ENCODE peak calls at places on chromosomes 2 and 18, in seven cellular contexts. G is amygdala, P is A172, E is anterior cingulate cortex, O is NCI-H460, F is A549, T is GM06990. W is an unnamed sample.

GRCh38 chr2:36952748-36953197 is 13.6 kb downstream of the STRN start:
- DNase-seq in G (no peak), P (no peak), E (no peak), O (no peak), F (no peak), T (no peak), W (no peak)

GRCh38 chr18:77099501-77100370 is 32.8 kb downstream of the MBP start:
- DNase-seq in G (no peak), P (no peak), E (no peak), O (no peak), F (no peak), T (peak), W (no peak)

GRCh38 chr2:37523861-37524362 is 147.5 kb downstream of the CDC42EP3 start:
- DNase-seq in G (no peak), P (peak), E (no peak), O (no peak), F (no peak), T (no peak), W (no peak)

GRCh38 chr2:54213082-54213481 is 42.9 kb downstream of the TSPYL6 start:
- DNase-seq in G (no peak), P (no peak), E (no peak), O (no peak), F (no peak), T (no peak), W (no peak)

GRCh38 chr2:102100371-102101096 is 42.0 kb upstream of the IL1R1 start:
- DNase-seq in G (no peak), P (peak), E (no peak), O (no peak), F (peak), T (no peak), W (no peak)

GRCh38 chr2:205427112-205427511 is 255.2 kb upstream of the NRP2 start:
- DNase-seq in G (no peak), P (no peak), E (no peak), O (no peak), F (no peak), T (no peak), W (no peak)

GRCh38 chr2:70979626-70980025 is 1.2 kb downstream of the ANKRD53 start:
- DNase-seq in G (no peak), P (no peak), E (no peak), O (no peak), F (no peak), T (no peak), W (no peak)

GRCh38 chr2:101188683-101189405 is 37.7 kb upstream of the TBC1D8 start:
- DNase-seq in G (no peak), P (peak), E (no peak), O (no peak), F (peak), T (no peak), W (no peak)

GRCh38 chr2:176845718-176846117 is 366.9 kb upstream of the HNRNPA3 start:
- DNase-seq in G (no peak), P (no peak), E (no peak), O (no peak), F (no peak), T (no peak), W (no peak)

GRCh38 chr18:33210575-33211189 is 229.8 kb downstream of the CCDC178 start:
- DNase-seq in G (no peak), P (peak), E (no peak), O (peak), F (peak), T (no peak), W (no peak)

GRCh38 chr2:230916218-230916617 is 8.8 kb downstream of the GPR55 start:
- DNase-seq in G (no peak), P (no peak), E (no peak), O (no peak), F (no peak), T (no peak), W (no peak)

GRCh38 chr2:36805635-36806224 is 109.2 kb downstream of the VIT start:
- DNase-seq in G (no peak), P (no peak), E (no peak), O (no peak), F (no peak), T (no peak), W (no peak)

W was measured in substantia nigra.